ENCODE peak calls at places on chromosomes 5 and 9, in five cellular contexts. Z is suprapubic skin, U is lower leg skin, L is DMS79 treated with DMSO at 0.1 percent for 48 hours, A is PC-3. X is an unnamed sample.

GRCh38 chr5:67372887-67373286 is 176.3 kb upstream of the CD180 start:
- DNase-seq in Z (no peak), U (no peak), L (no peak), A (no peak), X (no peak)

GRCh38 chr9:35010351-35010958 is 20.9 kb downstream of the DNAJB5 start:
- DNase-seq in Z (no peak), U (no peak), L (no peak), A (no peak), X (no peak)

GRCh38 chr9:18260527-18260926 is 213.4 kb upstream of the ADAMTSL1 start:
- DNase-seq in Z (no peak), U (no peak), L (peak), A (peak), X (peak)

GRCh38 chr5:31581498-31582099 is 49.5 kb downstream of the C5orf22 start:
- DNase-seq in Z (no peak), U (no peak), L (peak), A (peak), X (peak)

GRCh38 chr9:108151161-108151586 is 661.6 kb upstream of the KLF4 start:
- DNase-seq in Z (no peak), U (no peak), L (no peak), A (no peak), X (peak)

GRCh38 chr5:107058239-107058638 is 612.5 kb downstream of the EFNA5 start:
- DNase-seq in Z (no peak), U (no peak), L (no peak), A (no peak), X (no peak)

GRCh38 chr5:127089206-127089605 is 15.9 kb upstream of the C5orf63 start:
- DNase-seq in Z (no peak), U (no peak), L (no peak), A (no peak), X (peak)

GRCh38 chr5:83844320-83845068 is 123.8 kb upstream of the HAPLN1 start:
- DNase-seq in Z (no peak), U (no peak), L (no peak), A (no peak), X (peak)

GRCh38 chr5:175573493-175574269 is 84.2 kb upstream of the HRH2 start:
- DNase-seq in Z (no peak), U (no peak), L (no peak), A (no peak), X (no peak)

GRCh38 chr9:27117489-27118135 is 8.6 kb downstream of the TEK start:
- DNase-seq in Z (no peak), U (peak), L (no peak), A (peak), X (peak)

GRCh38 chr5:13731229-13731628 is 213.3 kb downstream of the DNAH5 start:
- DNase-seq in Z (no peak), U (no peak), L (no peak), A (peak), X (no peak)

GRCh38 chr9:28264368-28264767 is 691.1 kb upstream of the C9orf72 start:
- DNase-seq in Z (no peak), U (no peak), L (no peak), A (peak), X (peak)

GRCh38 chr9:79661926-79662552 is 90.3 kb downstream of the TLE4 start:
- DNase-seq in Z (no peak), U (no peak), L (no peak), A (no peak), X (no peak)

GRCh38 chr9:98157372-98157771 is 35.1 kb downstream of the CORO2A start:
- DNase-seq in Z (no peak), U (no peak), L (no peak), A (no peak), X (no peak)

GRCh38 chr5:33482335-33482734 is 41.6 kb downstream of the TARS1 start:
- DNase-seq in Z (no peak), U (no peak), L (no peak), A (no peak), X (no peak)

GRCh38 chr9:95970356-95970755 is 94.9 kb downstream of the ERCC6L2 start:
- DNase-seq in Z (no peak), U (no peak), L (no peak), A (no peak), X (no peak)

GRCh38 chr9:110842169-110842568 is 173.6 kb downstream of the MUSK start:
- DNase-seq in Z (no peak), U (no peak), L (no peak), A (peak), X (no peak)

GRCh38 chr9:20209421-20210340 is 412.6 kb downstream of the MLLT3 start:
- DNase-seq in Z (no peak), U (no peak), L (no peak), A (no peak), X (no peak)

GRCh38 chr5:172414618-172415599 is 39.4 kb downstream of the SH3PXD2B start:
- DNase-seq in Z (no peak), U (no peak), L (peak), A (peak), X (no peak)

GRCh38 chr5:150182774-150183173 is 7.1 kb upstream of the SLC6A7 start:
- DNase-seq in Z (no peak), U (no peak), L (no peak), A (no peak), X (no peak)

GRCh38 chr5:72467421-72467820 is 39.8 kb downstream of the ZNF366 start:
- DNase-seq in Z (no peak), U (no peak), L (no peak), A (peak), X (no peak)

GRCh38 chr9:90009447-90009846 is 404.6 kb downstream of the GADD45G start:
- DNase-seq in Z (peak), U (no peak), L (no peak), A (no peak), X (no peak)

GRCh38 chr9:136694163-136694864 is 7.1 kb upstream of the AGPAT2 start:
- DNase-seq in Z (no peak), U (no peak), L (no peak), A (peak), X (peak)

GRCh38 chr5:119328753-119329602 is 26.8 kb upstream of the TNFAIP8 start:
- DNase-seq in Z (no peak), U (no peak), L (peak), A (no peak), X (peak)

GRCh38 chr9:74824654-74825053 is 63.1 kb downstream of the TRPM6 start:
- DNase-seq in Z (no peak), U (peak), L (no peak), A (peak), X (peak)

GRCh38 chr5:151947924-151948323 is 23.3 kb upstream of the GLRA1 start:
- DNase-seq in Z (no peak), U (no peak), L (no peak), A (no peak), X (no peak)

GRCh38 chr5:31911291-31912265 is 262.5 kb downstream of the GOLPH3 start:
- DNase-seq in Z (peak), U (no peak), L (no peak), A (peak), X (no peak)

GRCh38 chr9:137429974-137430722 is 7.0 kb downstream of the NOXA1 start:
- DNase-seq in Z (no peak), U (no peak), L (no peak), A (peak), X (no peak)

GRCh38 chr5:178462846-178463245 is 127.3 kb downstream of the COL23A1 start:
- DNase-seq in Z (peak), U (no peak), L (no peak), A (no peak), X (no peak)

GRCh38 chr9:95497772-95498171 is 19.0 kb downstream of the PTCH1 start:
- DNase-seq in Z (no peak), U (no peak), L (no peak), A (no peak), X (peak)

GRCh38 chr9:98516897-98517503 is 191.7 kb downstream of the GABBR2 start:
- DNase-seq in Z (no peak), U (no peak), L (no peak), A (no peak), X (no peak)

GRCh38 chr9:123399803-123400378 is 43.9 kb downstream of the CRB2 start:
- DNase-seq in Z (no peak), U (no peak), L (no peak), A (peak), X (no peak)

GRCh38 chr9:97501177-97501971 is at the start of gene TMOD1:
- DNase-seq in Z (no peak), U (no peak), L (peak), A (peak), X (peak)

GRCh38 chr5:166883016-166883415 is 1408.4 kb upstream of the WWC1 start:
- DNase-seq in Z (no peak), U (no peak), L (no peak), A (peak), X (peak)

X was measured in fibroblast of pulmonary artery.